ENCODE peak calls at places on chromosome 14, in four cellular contexts. U, Q, Z and O are unnamed samples. For H3K4me1, the result is how much of the 10 kb centered on the place peaks cover.

GRCh38 chr14:101598159-101598558 is 36.9 kb downstream of the DIO3 start:
- DNase-seq in Q (peak), Z (no peak), U (no peak), O (no peak)

GRCh38 chr14:68794856-68795601 is 2.2 kb upstream of the ZFP36L1 start:
- DNase-seq in Z (peak), U (peak), Q (no peak), O (peak)

GRCh38 chr14:24692382-24693352 is 58.7 kb upstream of the GZMB start:
- DNase-seq in U (no peak), Q (no peak), Z (no peak), O (no peak)

GRCh38 chr14:78356406-78356805 is 186.2 kb downstream of the NRXN3 start:
- DNase-seq in Z (no peak), Q (no peak), U (no peak), O (no peak)

GRCh38 chr14:71621276-71621675 is 311.0 kb upstream of the RGS6 start:
- DNase-seq in Z (no peak), Q (no peak), U (no peak), O (no peak)

GRCh38 chr14:46988312-46988711 is 336.7 kb upstream of the RPL10L start:
- DNase-seq in Z (no peak), Q (no peak), U (no peak), O (no peak)

GRCh38 chr14:73751157-73751691 is 37.0 kb upstream of the PNMA1 start:
- DNase-seq in Q (no peak), Z (no peak), U (no peak), O (peak)

GRCh38 chr14:92898732-92899131 is 24.2 kb upstream of the CHGA start:
- DNase-seq in Q (no peak), U (no peak), Z (no peak), O (peak)

GRCh38 chr14:84882830-84883229 is 647.1 kb upstream of the FLRT2 start:
- DNase-seq in Q (no peak), U (no peak), Z (no peak), O (no peak)

GRCh38 chr14:89351364-89351957 is 65.6 kb downstream of the FOXN3 start:
- DNase-seq in Z (peak), U (no peak), Q (no peak), O (no peak)

GRCh38 chr14:65211341-65211987 is 109.1 kb upstream of the MAX start:
- DNase-seq in U (no peak), Q (no peak), Z (peak), O (no peak)

GRCh38 chr14:61608245-61609142 is 86.8 kb upstream of the HIF1A start:
- DNase-seq in Z (no peak), U (no peak), Q (no peak), O (no peak)

GRCh38 chr14:90490727-90491050 is 93.9 kb downstream of the CALM1 start:
- DNase-seq in Z (no peak), U (no peak), Q (no peak), O (no peak)

GRCh38 chr14:20956376-20956976 is 1.2 kb downstream of the RNASE2 start:
- DNase-seq in Q (no peak), Z (no peak), U (no peak), O (no peak)

GRCh38 chr14:87888136-87888999 is 104.6 kb downstream of the GALC start:
- DNase-seq in Q (no peak), U (no peak), Z (peak), O (peak)

GRCh38 chr14:62066304-62066703 is 304.1 kb downstream of the SNAPC1 start:
- DNase-seq in Z (no peak), U (no peak), Q (no peak), O (no peak)

GRCh38 chr14:89652352-89652751 is 235.3 kb upstream of the FOXN3 start:
- DNase-seq in Z (no peak), U (no peak), Q (no peak), O (no peak)

GRCh38 chr14:95498622-95499353 is 17.7 kb downstream of the SYNE3 start:
- DNase-seq in U (peak), Z (no peak), Q (no peak), O (peak)

GRCh38 chr14:103398427-103399195 is 13.4 kb downstream of the MARK3 start:
- DNase-seq in Q (no peak), Z (peak), U (no peak), O (no peak)

GRCh38 chr14:60226296-60226695 is 22.7 kb upstream of the PPM1A start:
- DNase-seq in U (no peak), Q (no peak), Z (no peak), O (no peak)

GRCh38 chr14:28577711-28578131 is 188.9 kb upstream of the FOXG1 start:
- DNase-seq in Q (no peak), Z (peak), U (no peak), O (no peak)

GRCh38 chr14:61885203-61885961 is 123.2 kb downstream of the SNAPC1 start:
- DNase-seq in Q (no peak), U (no peak), Z (no peak), O (no peak)

GRCh38 chr14:68677476-68677875 is 115.4 kb downstream of the ZFP36L1 start:
- DNase-seq in U (no peak), Q (no peak), Z (no peak), O (no peak)

GRCh38 chr14:95526483-95527391 is 8.1 kb upstream of the GLRX5 start:
- DNase-seq in Q (no peak), U (no peak), Z (no peak), O (no peak)

GRCh38 chr14:77825895-77826519 is 26.1 kb downstream of the ADCK1 start:
- DNase-seq in Z (no peak), U (peak), Q (peak), O (no peak)

GRCh38 chr14:96272777-96273471 is 16.9 kb downstream of the BDKRB1 start:
- DNase-seq in Z (peak), U (no peak), Q (no peak), O (no peak)

GRCh38 chr14:59281613-59282012 is 93.1 kb downstream of the DAAM1 start:
- DNase-seq in U (no peak), Q (no peak), Z (no peak), O (no peak)

GRCh38 chr14:76950043-76951020 is 78.2 kb downstream of the IRF2BPL start:
- DNase-seq in Q (no peak), U (no peak), Z (no peak), O (peak)

GRCh38 chr14:23068792-23069412 is 11.6 kb upstream of the CDH24 start:
- DNase-seq in Q (peak), Z (peak), U (peak), O (peak)

GRCh38 chr14:96156804-96157760 is 47.6 kb upstream of the BDKRB2 start:
- DNase-seq in Q (no peak), Z (no peak), U (no peak), O (no peak)

GRCh38 chr14:89640141-89640540 is 223.1 kb upstream of the FOXN3 start:
- DNase-seq in Q (no peak), U (no peak), Z (no peak), O (no peak)

GRCh38 chr14:63435838-63436237 is 107.3 kb downstream of the PPP2R5E start:
- DNase-seq in Q (peak), Z (peak), U (peak), O (peak)

GRCh38 chr14:58923751-58924405 is 264.6 kb upstream of the DAAM1 start:
- DNase-seq in U (no peak), Z (no peak), Q (no peak), O (no peak)

GRCh38 chr14:105485720-105486332 is 860 bp upstream of the CRIP1 start:
- DNase-seq in U (no peak), Q (peak), Z (peak), O (no peak)
- H3K4me1 ChIP-seq in U (half or more), Q (half or more), Z (half or more), O (under half)

DNA sequence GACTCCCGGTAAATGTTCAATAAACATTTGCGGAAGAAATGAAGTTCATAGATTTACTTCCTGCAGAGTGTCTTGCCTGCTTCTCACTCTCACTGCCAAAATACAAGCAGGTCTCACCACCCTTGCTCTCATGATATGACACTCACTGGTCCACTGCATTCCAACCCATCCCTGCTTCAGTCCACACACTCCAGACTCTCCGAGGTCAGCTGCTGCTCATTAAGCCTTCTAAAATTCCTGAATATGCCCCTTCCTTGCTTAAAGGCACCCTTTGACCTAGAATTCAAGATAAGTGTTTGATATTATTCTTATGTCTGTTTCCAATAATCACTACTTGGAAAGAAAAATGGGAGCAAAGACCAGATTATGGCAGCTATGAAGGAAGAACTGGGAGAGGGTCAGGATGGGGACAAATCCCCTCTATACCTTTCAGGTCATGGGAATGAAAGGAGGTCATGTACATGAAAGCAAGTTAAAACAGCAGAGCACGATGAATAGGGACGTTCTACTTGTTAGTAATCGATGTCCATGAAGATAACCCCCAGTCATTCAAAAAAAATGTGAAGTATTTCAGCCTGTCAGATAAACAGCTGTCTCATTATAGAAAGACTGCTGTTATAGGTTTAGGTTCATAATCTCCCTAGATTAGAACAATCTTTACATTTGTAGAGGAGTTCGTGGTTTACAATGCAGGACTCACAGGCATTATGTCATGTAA is 10.5 kb upstream of the NID2 start:
- DNase-seq in Z (no peak), Q (no peak), U (no peak), O (no peak)
- H3K27ac ChIP-seq in Z (peak), Q (peak), U (no peak), O (no peak)

DNA sequence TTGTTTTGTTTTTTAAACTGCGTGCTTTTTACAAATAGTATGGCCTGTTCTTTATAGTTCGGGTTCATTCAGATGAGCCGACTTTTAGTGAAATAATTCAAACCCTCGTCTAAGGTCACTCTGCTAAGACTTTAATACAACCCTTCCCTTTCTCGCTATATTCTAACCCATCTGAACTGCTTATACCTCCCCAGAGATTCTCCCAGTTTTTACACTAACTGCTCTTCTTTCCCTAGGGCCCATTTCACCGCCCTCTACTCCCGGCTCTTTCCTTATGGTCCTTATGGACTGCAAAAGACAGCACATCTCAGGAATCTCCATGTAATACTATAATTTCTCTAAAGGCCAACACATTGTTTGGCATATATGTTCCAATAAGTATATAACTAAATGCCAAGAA is 2.1 kb downstream of the MAPK1IP1L start:
- DNase-seq in Z (no peak), Q (no peak), U (no peak), O (no peak)
- H3K4me3 ChIP-seq in Z (peak), Q (peak), U (no peak), O (no peak)

DNA sequence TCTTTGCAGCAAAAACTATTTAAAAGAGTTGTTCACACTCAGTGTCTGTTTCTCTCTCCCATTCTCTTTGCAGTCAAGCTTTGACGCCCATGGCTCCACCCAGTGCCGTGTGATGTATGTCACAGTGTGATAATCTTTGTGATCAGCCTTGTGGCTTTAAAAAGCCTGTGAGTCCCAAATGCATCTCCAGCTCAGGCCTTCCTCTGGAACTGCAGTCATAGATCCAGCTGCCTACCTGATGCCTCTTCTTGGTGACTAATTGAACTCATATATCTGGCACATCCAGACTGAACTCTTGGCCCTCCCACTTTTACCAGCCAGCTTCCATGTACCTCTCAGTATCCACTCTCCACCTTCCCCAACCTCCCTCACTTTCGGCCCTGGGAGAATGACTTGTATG is 182.8 kb upstream of the ARHGAP5 start:
- DNase-seq in Q (no peak), Z (no peak), U (no peak), O (no peak)
- H3K4me1 ChIP-seq in Q (under half), Z (under half), U (under half), O (under half)

GRCh38 chr14:104722938-104723650 is 935 bp upstream of the ADSS1 start:
- DNase-seq in U (no peak), Z (peak), Q (no peak), O (no peak)

GRCh38 chr14:104724407-104724980 is 465 bp downstream of the ADSS1 start:
- DNase-seq in U (peak), Q (peak), Z (peak), O (no peak)

GRCh38 chr14:104721704-104722431 is 2.2 kb upstream of the ADSS1 start:
- DNase-seq in Q (peak), Z (no peak), U (peak), O (peak)

GRCh38 chr14:104724981-104725771 is 1.1 kb downstream of the ADSS1 start:
- DNase-seq in U (peak), Z (peak), Q (peak), O (no peak)

GRCh38 chr14:104723651-104724406 is at the start of gene ADSS1:
- DNase-seq in U (peak), Q (peak), Z (peak), O (peak)
- H3K27ac ChIP-seq in U (peak), Q (peak), Z (peak), O (peak)

DNA sequence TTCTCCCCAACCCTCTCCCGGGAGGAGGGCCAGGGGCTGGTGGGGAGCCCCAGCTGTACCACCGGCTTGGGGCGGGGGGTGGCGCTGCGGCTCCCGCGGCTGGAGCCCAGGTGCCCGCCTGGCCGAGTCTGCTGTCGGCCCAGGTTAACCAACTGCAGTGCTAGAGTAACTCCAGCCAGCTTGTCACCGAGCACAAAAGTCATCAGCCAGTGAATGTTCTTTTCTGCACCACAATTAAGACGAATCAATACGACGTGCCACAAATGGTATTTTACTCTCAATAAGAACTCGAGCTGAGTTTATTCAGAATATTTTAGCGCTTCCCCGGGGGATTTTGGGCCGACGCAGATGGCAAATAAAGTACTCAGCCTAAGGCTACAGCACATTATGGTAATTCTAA is 83.3 kb downstream of the BCL11B start:
- DNase-seq in U (no peak), Z (no peak), Q (no peak), O (no peak)
- H3K4me3 ChIP-seq in U (no peak), Z (no peak), Q (no peak), O (no peak)